ENCODE peak calls at places on chromosomes 2 and 18, in four cellular contexts. O is astrocyte of the spinal cord; D is AG10803; I is activated CD8-positive, alpha-beta memory T cell treated with anti-CD3 and anti-CD28 coated beads for 24 hours. M is an unnamed sample.

GRCh38 chr2:172113617-172114016 is 10.9 kb upstream of the DLX2 start:
- DNase-seq in O (peak; percentile 42), D (peak; percentile 71), I (no peak), M (no peak)

GRCh38 chr2:177169810-177170514 is 42.6 kb upstream of the HNRNPA3 start:
- DNase-seq in O (no peak), D (no peak), I (no peak), M (no peak)

GRCh38 chr2:241904011-241904718 is 34.6 kb downstream of the RTP5 start:
- DNase-seq in O (no peak), I (no peak), D (no peak), M (no peak)

GRCh38 chr2:225113356-225114015 is 71.2 kb upstream of the DOCK10 start:
- DNase-seq in D (peak; percentile 56), I (no peak), O (no peak), M (no peak)

GRCh38 chr2:236568068-236568921 is 1.3 kb upstream of the ACKR3 start:
- DNase-seq in D (peak; percentile 23), I (peak; percentile 81), O (peak; percentile 25), M (no peak)

GRCh38 chr2:57146951-57147350 is 899.7 kb upstream of the VRK2 start:
- DNase-seq in D (no peak), I (no peak), O (no peak), M (no peak)

GRCh38 chr2:135603543-135603942 is 72.3 kb downstream of the R3HDM1 start:
- DNase-seq in I (no peak), O (no peak), D (no peak), M (no peak)

GRCh38 chr18:30684825-30685481 is 357.6 kb downstream of the DSC3 start:
- DNase-seq in I (no peak), O (no peak), D (no peak), M (no peak)

GRCh38 chr2:196413821-196414274 is 225.7 kb upstream of the CCDC150 start:
- DNase-seq in D (peak; percentile 31), O (peak; percentile 30), I (no peak), M (peak; percentile 51)

GRCh38 chr2:39513641-39514094 is 76.6 kb upstream of the MAP4K3 start:
- DNase-seq in O (peak; percentile 96), D (peak; percentile 93), I (peak; percentile 75), M (peak; percentile 97)

GRCh38 chr2:51031004-51031791 is 734 bp downstream of the NRXN1 start:
- DNase-seq in D (no peak), I (no peak), O (no peak), M (no peak)

GRCh38 chr18:36388310-36388709 is 90.8 kb downstream of the FHOD3 start:
- DNase-seq in I (no peak), D (no peak), O (no peak), M (no peak)

GRCh38 chr2:98037666-98038339 is 42.1 kb upstream of the TMEM131 start:
- DNase-seq in I (no peak), O (no peak), D (no peak), M (no peak)

GRCh38 chr2:18425186-18425585 is 135.3 kb downstream of the RDH14 start:
- DNase-seq in O (no peak), D (no peak), I (no peak), M (no peak)

GRCh38 chr18:76441668-76442412 is 53.2 kb downstream of the ZNF516 start:
- DNase-seq in I (peak; percentile 42), D (no peak), O (no peak), M (no peak)

GRCh38 chr2:220191031-220191430 is 563.6 kb downstream of the SLC4A3 start:
- DNase-seq in I (no peak), D (no peak), O (no peak), M (peak; percentile 14)

GRCh38 chr2:135875491-135876065 is 665 bp downstream of the MCM6 start:
- DNase-seq in O (peak; percentile 76), D (peak; percentile 57), I (peak; percentile 90), M (peak; percentile 60)

GRCh38 chr2:46025081-46025480 is 272.1 kb upstream of the EPAS1 start:
- DNase-seq in O (no peak), I (no peak), D (no peak), M (no peak)

GRCh38 chr18:31250902-31251301 is 67.1 kb upstream of the DSG1 start:
- DNase-seq in I (no peak), D (no peak), O (no peak), M (no peak)

GRCh38 chr2:1140389-1141003 is 189.8 kb downstream of the SNTG2 start:
- DNase-seq in I (peak; percentile 83), D (no peak), O (no peak), M (no peak)

GRCh38 chr18:13584826-13585225 is 141.5 kb downstream of the FAM210A start:
- DNase-seq in I (no peak), O (no peak), D (no peak), M (no peak)

GRCh38 chr2:37798315-37799005 is 126.6 kb upstream of the RMDN2 start:
- DNase-seq in O (no peak), I (no peak), D (peak; percentile 53), M (no peak)

GRCh38 chr18:25814841-25815458 is 275.5 kb downstream of the SS18 start:
- DNase-seq in I (no peak), D (no peak), O (no peak), M (no peak)

GRCh38 chr2:56288863-56289580 is 105.2 kb downstream of the CCDC85A start:
- DNase-seq in D (no peak), I (no peak), O (no peak), M (no peak)

GRCh38 chr2:234495801-234496441 is 960 bp downstream of the ARL4C start:
- DNase-seq in I (peak; percentile 85), D (peak; percentile 30), O (no peak), M (peak; percentile 9)

GRCh38 chr2:75317316-75317715 is 118.0 kb upstream of the TACR1 start:
- DNase-seq in D (no peak), I (no peak), O (no peak), M (no peak)

GRCh38 chr18:35024196-35024595 is 17.0 kb upstream of the MAPRE2 start:
- DNase-seq in I (no peak), O (no peak), D (no peak), M (no peak)

GRCh38 chr18:32770181-32770650 is 2.6 kb downstream of the KLHL14 start:
- DNase-seq in I (no peak), O (no peak), D (no peak), M (no peak)

GRCh38 chr18:60943297-60943696 is 389.9 kb upstream of the CDH20 start:
- DNase-seq in I (no peak), D (no peak), O (no peak), M (no peak)

GRCh38 chr2:44362207-44363015 is 664 bp downstream of the CAMKMT start:
- DNase-seq in O (peak; percentile 54), I (no peak), D (peak; percentile 53), M (peak; percentile 45)

GRCh38 chr2:134225841-134226240 is 28.0 kb upstream of the MGAT5 start:
- DNase-seq in O (no peak), D (no peak), I (no peak), M (no peak)

GRCh38 chr2:239519081-239519920 is 118.5 kb upstream of the HDAC4 start:
- DNase-seq in I (no peak), D (no peak), O (no peak), M (no peak)

GRCh38 chr18:79625924-79626561 is 53.6 kb upstream of the CTDP1 start:
- DNase-seq in D (no peak), I (no peak), O (no peak), M (no peak)

GRCh38 chr2:28002181-28002580 is 111.7 kb downstream of the BABAM2 start:
- DNase-seq in I (no peak), D (peak; percentile 25), O (no peak), M (no peak)

GRCh38 chr2:53403836-53404413 is 363.7 kb upstream of the CHAC2 start:
- DNase-seq in D (peak; percentile 42), O (peak; percentile 49), I (no peak), M (peak; percentile 70)

GRCh38 chr2:127128508-127128907 is 21.6 kb upstream of the BIN1 start:
- DNase-seq in I (no peak), O (no peak), D (no peak), M (no peak)